ENCODE peak calls at places on chromosome 15, in six cellular contexts. K is GM12878, N is HepG2, V is K562, G is HCT116, C is SK-N-SH. P is an unnamed sample.

GRCh38 chr15:78663703-78664102 is 22.7 kb upstream of the CHRNB4 start:
- DNase-seq in K (no peak), N (no peak), V (no peak), G (no peak), C (no peak), P (no peak)

GRCh38 chr15:65226221-65226620 is 14.9 kb upstream of the CILP start:
- DNase-seq in K (no peak), N (no peak), V (no peak), G (no peak), C (no peak), P (no peak)

GRCh38 chr15:48705381-48705780 is 59.9 kb upstream of the FBN1 start:
- DNase-seq in K (no peak), N (no peak), V (no peak), G (no peak), C (no peak), P (no peak)

GRCh38 chr15:45869034-45869668 is 234.3 kb downstream of the SQOR start:
- DNase-seq in K (no peak), N (no peak), V (no peak), G (no peak), C (no peak), P (no peak)

GRCh38 chr15:39400821-39401550 is 179.9 kb upstream of the THBS1 start:
- DNase-seq in K (no peak), N (no peak), V (peak; percentile 24), G (no peak), C (no peak), P (no peak)

GRCh38 chr15:40845036-40845435 is 1.2 kb downstream of the SPINT1 start:
- DNase-seq in K (no peak), N (no peak), V (no peak), G (no peak), C (no peak), P (no peak)

GRCh38 chr15:60580650-60581415 is 101.9 kb upstream of the ICE2 start:
- DNase-seq in K (no peak), N (peak; percentile 72), V (no peak), G (no peak), C (no peak), P (no peak)

GRCh38 chr15:63089260-63090043 is 32.2 kb upstream of the LACTB start:
- DNase-seq in K (no peak), N (peak; percentile 82), V (no peak), G (no peak), C (peak; percentile 82), P (peak; percentile 44)

GRCh38 chr15:34783986-34784385 is 11.4 kb downstream of the ACTC1 start:
- DNase-seq in K (no peak), N (no peak), V (no peak), G (no peak), C (no peak), P (no peak)

GRCh38 chr15:23072633-23073032 is 33.3 kb upstream of the TUBGCP5 start:
- DNase-seq in K (no peak), N (peak; percentile 23), V (no peak), G (no peak), C (no peak), P (no peak)

GRCh38 chr15:58568157-58568571 is 136.4 kb downstream of the LIPC start:
- DNase-seq in K (no peak), N (no peak), V (peak; percentile 89), G (no peak), C (no peak), P (peak; percentile 30)

GRCh38 chr15:65132841-65133549 is 613 bp downstream of the PDCD7 start:
- DNase-seq in K (no peak), N (peak; percentile 12), V (peak; percentile 45), G (no peak), C (peak; percentile 80), P (no peak)

GRCh38 chr15:52804526-52805081 is 14.5 kb upstream of the ONECUT1 start:
- DNase-seq in K (no peak), N (no peak), V (no peak), G (no peak), C (no peak), P (peak; percentile 65)

GRCh38 chr15:52808441-52808840 is 18.3 kb upstream of the ONECUT1 start:
- DNase-seq in K (no peak), N (no peak), V (no peak), G (no peak), C (no peak), P (no peak)

GRCh38 chr15:52806284-52806655 is 16.1 kb upstream of the ONECUT1 start:
- DNase-seq in K (no peak), N (no peak), V (no peak), G (no peak), C (no peak), P (no peak)

GRCh38 chr15:52803543-52804306 is 13.6 kb upstream of the ONECUT1 start:
- DNase-seq in K (no peak), N (no peak), V (no peak), G (no peak), C (no peak), P (no peak)

DNA sequence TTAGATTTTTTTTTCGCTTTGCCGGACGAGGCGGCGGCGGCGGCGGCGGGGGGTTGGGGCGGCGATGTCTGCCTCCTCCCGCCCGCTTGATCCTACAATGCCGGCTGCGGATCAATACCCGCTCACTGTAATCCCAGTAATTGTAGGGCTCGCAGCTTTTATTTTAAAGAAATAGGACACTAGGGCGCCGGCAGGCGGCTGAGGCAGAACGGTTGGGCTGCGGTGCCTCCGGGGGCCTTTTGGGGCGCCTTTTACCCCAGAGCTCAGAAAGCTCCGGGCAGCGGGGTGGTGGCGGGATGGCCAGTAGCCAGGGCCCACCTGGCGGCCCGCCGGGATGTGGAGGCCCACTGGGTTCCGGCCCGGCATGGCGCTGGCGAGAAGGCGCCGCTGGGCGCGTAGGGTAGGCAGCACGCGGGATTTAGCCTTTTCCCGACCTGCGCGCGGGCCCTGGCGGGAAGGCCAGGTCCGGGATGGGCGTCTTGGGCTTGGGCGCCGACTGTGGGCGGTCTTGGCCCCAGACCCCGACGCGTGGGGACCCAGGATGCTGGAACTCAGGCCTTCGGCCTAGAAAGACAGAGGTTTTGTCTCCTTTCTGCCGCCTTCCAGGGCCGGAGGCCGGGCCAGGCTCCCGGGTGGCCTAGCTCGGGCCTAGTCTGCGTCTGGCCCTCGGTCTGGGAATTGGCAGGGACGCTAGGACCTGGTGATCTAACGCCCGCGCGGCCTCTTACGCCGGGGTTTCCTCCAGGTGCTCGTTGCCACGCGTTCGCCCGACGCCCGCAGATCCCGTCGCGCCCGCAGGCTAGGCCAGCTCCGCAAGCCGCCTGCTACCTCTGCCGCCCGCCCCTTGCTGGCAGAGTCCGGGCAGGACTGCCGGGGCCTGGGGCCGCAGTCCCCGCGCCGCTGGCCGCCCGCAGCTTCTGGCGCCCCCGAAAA is 15.5 kb upstream of the ONECUT1 start:
- DNase-seq in K (no peak), N (no peak), V (no peak), G (no peak), C (peak; percentile 60), P (no peak)
- H2AFZ ChIP-seq in K (no peak overlapping the region), N (no peak overlapping the region), V (no peak overlapping the region), G (no peak overlapping the region), C (no peak overlapping the region), P (peak overlapping the region; percentile 88)

GRCh38 chr15:83282859-83283812 is 1.3 kb downstream of the BNC1 start:
- DNase-seq in K (no peak), N (no peak), V (no peak), G (no peak), C (peak; percentile 59), P (no peak)
- TF ChIP-seq JUND in K (no peak), N (no peak), V (no peak), G (no peak), C (no peak), P (no peak)

GRCh38 chr15:41881925-41882688 is 11.7 kb downstream of the SPTBN5 start:
- DNase-seq in K (no peak), N (no peak), V (peak; percentile 27), G (no peak), C (no peak), P (peak; percentile 78)

GRCh38 chr15:41880156-41880877 is 13.5 kb downstream of the SPTBN5 start:
- DNase-seq in K (no peak), N (no peak), V (no peak), G (no peak), C (no peak), P (no peak)

GRCh38 chr15:41881086-41881485 is 12.8 kb downstream of the SPTBN5 start:
- DNase-seq in K (no peak), N (no peak), V (no peak), G (no peak), C (no peak), P (no peak)

GRCh38 chr15:41882689-41883483 is 11.0 kb downstream of the SPTBN5 start:
- DNase-seq in K (no peak), N (no peak), V (no peak), G (no peak), C (no peak), P (no peak)

DNA sequence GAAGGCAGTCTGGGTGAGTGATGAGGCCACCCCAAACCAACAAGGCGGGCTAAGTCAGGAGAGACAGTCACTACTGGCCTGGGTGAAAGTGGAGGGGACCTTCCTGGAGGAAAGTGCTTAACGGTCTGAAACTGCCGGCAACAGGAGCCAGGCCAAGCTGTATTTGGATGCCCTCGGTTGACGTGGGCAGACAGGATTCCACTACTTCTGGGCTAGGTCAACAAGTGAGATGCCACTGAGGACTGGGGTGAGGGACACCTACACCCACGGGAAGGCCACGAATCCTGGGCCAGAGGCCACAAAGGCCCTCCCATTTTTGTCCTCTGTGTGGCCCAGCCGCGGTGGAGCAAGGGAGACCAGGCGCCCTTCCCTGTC is 12.3 kb downstream of the SPTBN5 start:
- DNase-seq in K (no peak), N (no peak), V (no peak), G (no peak), C (no peak), P (no peak)
- H2AFZ ChIP-seq in K (no peak overlapping the region), N (no peak overlapping the region), V (peak overlapping the region; percentile 38), G (no peak overlapping the region), C (no peak overlapping the region), P (peak overlapping the region; percentile 36)

DNA sequence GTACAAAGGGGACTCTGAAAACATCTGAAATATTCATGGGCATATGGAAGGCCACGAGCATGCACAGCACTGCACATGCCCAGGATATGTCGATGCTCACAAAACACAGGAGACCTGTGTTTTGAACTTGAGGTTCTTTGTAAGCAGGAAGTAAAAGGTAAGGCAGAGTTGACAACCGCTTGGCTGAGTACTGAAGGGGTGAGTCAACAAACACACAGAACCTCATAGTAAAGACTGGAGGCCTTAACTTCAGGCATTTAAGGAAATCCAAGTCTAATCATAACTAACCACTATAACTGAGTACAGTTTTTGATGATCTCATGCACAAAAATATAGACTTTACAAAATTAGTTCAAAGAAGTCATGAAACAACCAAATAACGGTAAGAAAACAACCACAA is 80.6 kb downstream of the MYO9A start:
- DNase-seq in K (no peak), N (peak; percentile 1), V (no peak), G (peak; percentile 2), C (no peak), P (no peak)
- TF ChIP-seq JUND in K (no peak), N (no peak), V (no peak), G (no peak), C (no peak), P (no peak)

GRCh38 chr15:68464451-68465090 is 32.6 kb upstream of the ITGA11 start:
- DNase-seq in K (no peak), N (no peak), V (no peak), G (no peak), C (no peak), P (no peak)
- H2AFZ ChIP-seq in K (no peak overlapping the region), N (no peak overlapping the region), V (no peak overlapping the region), G (no peak overlapping the region), C (no peak overlapping the region), P (no peak overlapping the region)

DNA sequence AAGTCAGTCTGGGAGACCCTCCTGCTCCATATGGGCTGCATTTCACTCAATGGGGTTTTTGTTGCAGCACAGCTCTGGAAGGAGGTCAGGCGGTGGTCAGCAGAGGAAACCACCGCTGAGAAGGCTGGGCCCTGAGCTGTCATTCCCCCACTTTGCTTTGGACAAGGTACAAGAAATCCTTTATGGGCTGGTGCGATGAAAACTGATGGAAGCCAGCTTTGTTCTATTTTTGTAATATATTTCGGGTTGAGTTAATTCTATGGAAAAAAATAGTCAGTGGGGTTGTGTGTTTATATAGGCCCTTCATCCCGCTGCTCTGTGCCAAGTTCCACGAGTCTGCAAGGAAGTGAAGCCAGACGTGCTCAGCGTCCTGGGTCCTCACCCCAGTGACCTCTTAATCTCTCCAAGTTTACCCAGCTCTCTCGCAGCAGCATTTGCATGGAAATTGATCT is 157.2 kb upstream of the TMC3 start:
- DNase-seq in K (no peak), N (no peak), V (no peak), G (no peak), C (no peak), P (no peak)
- TF ChIP-seq JUND in K (no peak), N (no peak), V (no peak), G (no peak), C (no peak), P (no peak)